ENCODE peak calls at places on chromosomes 3 and 15, in eight cellular contexts. H is left ventricle myocardium inferior, F is IMR-90, A is HCT116, O is HFF-Myc, B is NB4, J is endodermal cell, Y is transverse colon. C is an unnamed sample.

GRCh38 chr3:36763850-36764703 is at the start of gene DCLK3:
- DNase-seq in Y (no peak), B (no peak), F (no peak), J (peak; percentile 77), H (no peak), O (no peak), A (no peak), C (no peak)

GRCh38 chr3:141830508-141830907 is 45.9 kb upstream of the ATP1B3 start:
- DNase-seq in A (no peak), O (no peak), H (no peak), F (peak; percentile 6), J (no peak), B (no peak), Y (no peak), C (peak; percentile 75)

GRCh38 chr15:41607033-41607432 is 48.0 kb downstream of the TYRO3 start:
- DNase-seq in J (no peak), Y (no peak), H (no peak), F (peak; percentile 97), B (no peak), O (peak; percentile 80), A (no peak), C (peak; percentile 88)

GRCh38 chr3:58052373-58053273 is 44.4 kb downstream of the FLNB start:
- DNase-seq in F (peak; percentile 99), A (peak; percentile 94), Y (peak; percentile 78), B (peak; percentile 83), J (no peak), O (peak; percentile 89), H (peak; percentile 77), C (peak; percentile 95)

GRCh38 chr3:161042023-161042501 is 63.1 kb downstream of the B3GALNT1 start:
- DNase-seq in O (no peak), H (no peak), B (no peak), F (no peak), Y (no peak), J (no peak), A (no peak), C (peak; percentile 17)

GRCh38 chr15:66883322-66883911 is 181.4 kb downstream of the SMAD6 start:
- DNase-seq in Y (peak; percentile 71), J (peak; percentile 95), B (no peak), F (peak; percentile 100), O (peak; percentile 99), H (peak; percentile 90), A (peak; percentile 98), C (peak; percentile 100)

GRCh38 chr3:23979569-23979968 is 34.5 kb downstream of the NR1D2 start:
- DNase-seq in O (no peak), Y (no peak), J (no peak), F (peak; percentile 18), A (no peak), B (no peak), H (no peak), C (no peak)

GRCh38 chr3:106425021-106425420 is 556.2 kb upstream of the CBLB start:
- DNase-seq in B (no peak), Y (no peak), H (no peak), J (no peak), O (peak; percentile 32), F (peak; percentile 81), A (no peak), C (peak; percentile 80)

GRCh38 chr15:94029495-94029894 is 201.9 kb upstream of the MCTP2 start:
- DNase-seq in Y (no peak), O (no peak), A (no peak), F (peak; percentile 39), J (no peak), H (no peak), B (no peak), C (no peak)

GRCh38 chr15:90869601-90870353 is 1.4 kb downstream of the FURIN start:
- DNase-seq in B (peak; percentile 98), A (peak; percentile 85), J (peak; percentile 90), F (peak; percentile 84), Y (peak; percentile 60), O (peak; percentile 72), H (peak; percentile 83), C (peak; percentile 94)

GRCh38 chr15:27549796-27550195 is 549.3 kb downstream of the OCA2 start:
- DNase-seq in H (no peak), Y (no peak), A (no peak), F (no peak), J (no peak), O (no peak), B (no peak), C (no peak)

GRCh38 chr3:135325726-135326245 is 530.7 kb downstream of the EPHB1 start:
- DNase-seq in A (no peak), O (no peak), H (peak; percentile 16), Y (no peak), F (no peak), J (no peak), B (no peak), C (no peak)

GRCh38 chr3:14434105-14434504 is 31.7 kb downstream of the SLC6A6 start:
- DNase-seq in O (no peak), J (no peak), A (no peak), Y (no peak), H (no peak), F (peak; percentile 65), B (no peak), C (peak; percentile 53)

GRCh38 chr3:99870712-99871111 is 53.0 kb downstream of the CMSS1 start:
- DNase-seq in J (no peak), F (no peak), A (no peak), H (no peak), Y (no peak), B (no peak), O (no peak), C (no peak)

GRCh38 chr3:97990624-97991277 is 18.5 kb upstream of the RIOX2 start:
- DNase-seq in F (no peak), A (no peak), H (no peak), B (no peak), Y (no peak), O (no peak), J (no peak), C (no peak)

GRCh38 chr3:30342319-30343060 is 263.9 kb upstream of the TGFBR2 start:
- DNase-seq in O (peak; percentile 86), A (peak; percentile 89), H (no peak), F (peak; percentile 96), J (no peak), Y (no peak), B (no peak), C (peak; percentile 96)

GRCh38 chr3:171173732-171174131 is 147.2 kb upstream of the SLC2A2 start:
- DNase-seq in J (peak; percentile 54), O (no peak), F (no peak), Y (no peak), A (no peak), H (peak; percentile 25), B (no peak), C (no peak)

GRCh38 chr3:156037356-156037755 is 83.0 kb upstream of the KCNAB1 start:
- DNase-seq in J (no peak), O (no peak), H (no peak), B (no peak), F (no peak), A (no peak), Y (no peak), C (peak; percentile 8)

GRCh38 chr15:59941612-59942011 is 62.5 kb upstream of the FOXB1 start:
- DNase-seq in H (no peak), F (no peak), B (no peak), A (no peak), J (peak; percentile 71), O (no peak), Y (no peak), C (no peak)

GRCh38 chr3:171187706-171188290 is 161.3 kb upstream of the SLC2A2 start:
- DNase-seq in H (no peak), J (peak; percentile 62), B (peak; percentile 66), Y (no peak), F (peak; percentile 48), A (no peak), O (no peak), C (peak; percentile 68)

DNA sequence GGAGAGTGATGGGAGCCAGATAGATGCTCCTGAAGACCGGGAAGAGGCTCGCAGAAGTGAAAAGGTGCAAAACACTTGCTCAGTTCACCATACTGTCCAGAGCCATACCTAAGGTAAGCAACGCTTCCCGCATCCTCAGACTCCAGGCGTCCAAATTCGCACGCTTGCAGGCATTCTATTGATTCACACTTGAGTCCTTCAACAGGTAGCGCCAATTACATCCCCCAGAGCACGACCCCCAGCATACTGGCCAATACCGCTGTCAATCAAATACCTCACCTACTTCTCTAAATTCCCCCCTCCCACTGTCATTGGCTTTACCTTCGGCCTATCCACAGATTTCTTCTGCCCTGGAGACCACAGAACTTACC is 361 bp upstream of the STXBP5L start:
- DNase-seq in O (no peak), Y (no peak), A (no peak), F (no peak), B (no peak), H (no peak), J (no peak), C (no peak)
- H3K4me3 ChIP-seq in O (no peak overlapping the region), Y (peak overlapping the region; percentile 68), A (no peak overlapping the region), F (no peak overlapping the region), B (no peak overlapping the region), H (peak overlapping the region; percentile 61), J (peak overlapping the region; percentile 77), C (peak overlapping the region; percentile 31)

GRCh38 chr3:186613637-186614265 is 891 bp downstream of the AHSG start:
- DNase-seq in F (no peak), H (no peak), J (no peak), B (no peak), O (no peak), Y (no peak), A (no peak), C (no peak)
- TF ChIP-seq CTCF in F (no peak), H (no peak), J (no peak), B (no peak), O (no peak), Y (no peak), A (no peak), C (no peak)

DNA sequence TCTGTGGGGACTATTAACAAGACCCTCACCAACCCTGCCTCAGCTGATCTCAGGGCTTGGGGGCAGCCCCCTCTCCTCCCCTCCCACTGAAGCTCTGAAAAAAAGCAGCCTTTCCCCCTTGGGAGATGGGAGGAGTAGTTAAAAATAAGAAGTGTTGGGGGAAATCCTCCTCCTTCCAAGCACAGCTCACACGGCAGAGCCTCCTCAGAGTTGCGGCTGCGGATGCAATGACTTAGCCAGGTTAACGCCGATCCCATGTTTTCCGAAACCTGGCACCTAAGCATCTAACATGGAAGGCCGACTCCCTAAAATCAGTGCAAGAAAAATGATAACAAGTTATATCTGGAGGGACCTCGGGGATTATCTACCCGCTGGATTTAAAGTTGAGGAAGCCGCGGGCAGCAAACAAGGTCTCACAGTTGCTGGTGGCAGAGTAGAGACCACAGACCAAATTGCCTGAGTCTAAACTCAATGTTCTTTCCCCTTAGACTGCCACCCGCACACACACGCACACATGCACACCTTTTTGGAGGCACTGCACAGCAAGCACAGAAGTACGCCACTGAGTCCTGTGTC is 1.1 kb upstream of the TPM1 start:
- DNase-seq in H (no peak), J (peak; percentile 63), O (no peak), A (no peak), B (no peak), F (no peak), Y (no peak), C (no peak)
- H3K4me3 ChIP-seq in H (peak overlapping the region; percentile 83), J (peak overlapping the region; percentile 97), O (peak overlapping the region; percentile 57), A (no peak overlapping the region), B (no peak overlapping the region), F (peak overlapping the region; percentile 43), Y (peak overlapping the region; percentile 87), C (peak overlapping the region; percentile 90)

DNA sequence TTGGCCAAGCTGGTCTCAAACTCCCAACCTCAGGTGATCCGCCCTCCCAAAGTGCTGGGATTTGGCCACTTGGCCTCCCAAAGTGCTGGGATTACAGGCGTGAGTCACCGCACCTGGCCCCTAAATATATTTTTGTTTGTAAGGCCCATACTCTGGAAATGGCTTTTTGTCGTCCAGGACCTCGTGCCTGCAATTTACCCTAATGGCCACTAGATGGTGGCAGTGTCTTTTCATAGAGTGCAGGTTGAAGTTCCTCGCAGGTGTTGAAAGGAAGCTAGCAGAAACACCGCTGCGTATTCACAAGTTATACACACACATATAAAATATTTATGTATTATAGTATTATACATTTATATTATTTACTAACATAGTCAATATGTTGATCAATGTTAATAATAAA is 97.2 kb downstream of the LRTM1 start:
- DNase-seq in B (peak; percentile 61), Y (no peak), A (peak; percentile 16), O (no peak), J (peak; percentile 84), F (peak; percentile 36), H (no peak), C (peak; percentile 18)
- TF ChIP-seq CTCF in B (peak; percentile 80), Y (peak; percentile 31), A (peak; percentile 71), O (peak; percentile 81), J (peak; percentile 89), F (peak; percentile 62), H (peak; percentile 36), C (peak; percentile 58)

C was measured in fibroblast of pulmonary artery.